ENCODE peak calls at places on chromosomes 7 and 10, in seven cellular contexts. W, A, P, H, C, S and R are unnamed samples.
A peak's percentile ranks its signal among the peaks of the same experiment; 100 is the strongest.

GRCh38 chr7:52107355-52107754 is 790.7 kb upstream of the COBL start:
- DNase-seq in W (no peak), A (no peak), P (no peak), H (no peak), C (no peak), S (no peak), R (no peak)

GRCh38 chr10:42973870-42974692 is 102.8 kb upstream of the RET start:
- DNase-seq in W (no peak), A (peak; percentile 47), P (no peak), H (no peak), C (no peak), S (no peak), R (no peak)

GRCh38 chr10:103147645-103148044 is 45.4 kb downstream of the NT5C2 start:
- DNase-seq in W (no peak), A (no peak), P (no peak), H (no peak), C (no peak), S (no peak), R (no peak)

GRCh38 chr7:10672186-10672585 is 301.5 kb upstream of the PHF14 start:
- DNase-seq in W (no peak), A (no peak), P (no peak), H (no peak), C (no peak), S (no peak), R (no peak)

GRCh38 chr7:132980406-132980805 is 101.5 kb downstream of the CHCHD3 start:
- DNase-seq in W (no peak), A (no peak), P (no peak), H (no peak), C (no peak), S (no peak), R (no peak)

GRCh38 chr10:127279334-127279774 is 83.0 kb upstream of the INSYN2A start:
- DNase-seq in W (no peak), A (no peak), P (no peak), H (no peak), C (no peak), S (no peak), R (no peak)

GRCh38 chr10:124142960-124143359 is 49.6 kb upstream of the CHST15 start:
- DNase-seq in W (no peak), A (peak; percentile 68), P (no peak), H (no peak), C (no peak), S (no peak), R (no peak)

GRCh38 chr10:6406220-6407033 is 173.6 kb downstream of the PRKCQ start:
- DNase-seq in W (peak; percentile 35), A (no peak), P (no peak), H (peak; percentile 30), C (no peak), S (peak; percentile 12), R (no peak)

GRCh38 chr7:92244803-92245486 is 769 bp downstream of the KRIT1 start:
- DNase-seq in W (no peak), A (no peak), P (no peak), H (peak; percentile 8), C (no peak), S (peak; percentile 12), R (no peak)

GRCh38 chr7:36047254-36047653 is 105.8 kb upstream of the EEPD1 start:
- DNase-seq in W (peak; percentile 66), A (no peak), P (no peak), H (no peak), C (no peak), S (no peak), R (no peak)

GRCh38 chr7:114033475-114033874 is 114.7 kb upstream of the PPP1R3A start:
- DNase-seq in W (no peak), A (no peak), P (no peak), H (no peak), C (no peak), S (no peak), R (no peak)

GRCh38 chr10:86243651-86244155 is 122.9 kb downstream of the GRID1 start:
- DNase-seq in W (no peak), A (no peak), P (no peak), H (no peak), C (no peak), S (no peak), R (no peak)

GRCh38 chr10:94108200-94108599 is 114.5 kb downstream of the PLCE1 start:
- DNase-seq in W (peak; percentile 89), A (no peak), P (no peak), H (peak; percentile 85), C (no peak), S (no peak), R (no peak)

GRCh38 chr7:1470901-1471300 is 11.6 kb upstream of the MICALL2 start:
- DNase-seq in W (no peak), A (no peak), P (no peak), H (no peak), C (no peak), S (no peak), R (no peak)

GRCh38 chr7:36855330-36855729 is 131.0 kb upstream of the AOAH start:
- DNase-seq in W (no peak), A (no peak), P (no peak), H (no peak), C (no peak), S (no peak), R (no peak)

GRCh38 chr7:35605760-35606159 is 89.2 kb downstream of the HERPUD2 start:
- DNase-seq in W (peak; percentile 91), A (no peak), P (no peak), H (peak; percentile 83), C (no peak), S (no peak), R (no peak)

GRCh38 chr7:150417239-150417638 is 33.2 kb upstream of the GIMAP8 start:
- DNase-seq in W (no peak), A (no peak), P (no peak), H (no peak), C (no peak), S (no peak), R (no peak)

GRCh38 chr7:99386584-99387238 is 12.2 kb downstream of the ARPC1B start:
- DNase-seq in W (peak; percentile 60), A (no peak), P (no peak), H (no peak), C (no peak), S (peak; percentile 30), R (no peak)

GRCh38 chr7:26166681-26167266 is 14.8 kb downstream of the NFE2L3 start:
- DNase-seq in W (no peak), A (no peak), P (no peak), H (no peak), C (no peak), S (no peak), R (no peak)